ENCODE peak calls at places on chromosome 10, in six cellular contexts. A is fibroblast of mammary gland, D is mammary epithelial cell, V is right atrium auricular region, T is endothelial cell, S is BJ. P is an unnamed sample.

GRCh38 chr10:8088504-8088903 is 34.0 kb downstream of the GATA3 start:
- DNase-seq in A (no peak), D (no peak), V (no peak), T (no peak), S (no peak), P (no peak)

GRCh38 chr10:4653160-4653559 is 172.8 kb upstream of the AKR1E2 start:
- DNase-seq in A (no peak), D (no peak), V (no peak), T (no peak), S (no peak), P (no peak)

GRCh38 chr10:129426670-129427069 is 40.4 kb upstream of the MGMT start:
- DNase-seq in A (no peak), D (no peak), V (no peak), T (no peak), S (no peak), P (no peak)

GRCh38 chr10:121956111-121957061 is 18.6 kb downstream of the NSMCE4A start:
- DNase-seq in A (peak), D (peak), V (no peak), T (no peak), S (no peak), P (peak)

GRCh38 chr10:95321554-95322301 is 30.9 kb upstream of the PDLIM1 start:
- DNase-seq in A (no peak), D (no peak), V (no peak), T (no peak), S (no peak), P (no peak)

GRCh38 chr10:49593564-49593875 is 16.6 kb upstream of the SLC18A3 start:
- DNase-seq in A (no peak), D (no peak), V (peak), T (no peak), S (no peak), P (no peak)

GRCh38 chr10:11670311-11670825 is 58.9 kb upstream of the USP6NL start:
- DNase-seq in A (no peak), D (no peak), V (no peak), T (no peak), S (no peak), P (no peak)

GRCh38 chr10:43305881-43306280 is 39.0 kb upstream of the RASGEF1A start:
- DNase-seq in A (peak), D (peak), V (no peak), T (no peak), S (no peak), P (peak)

GRCh38 chr10:87095241-87095945 is 387 bp downstream of the SHLD2 start:
- DNase-seq in A (peak), D (peak), V (peak), T (peak), S (no peak), P (peak)

GRCh38 chr10:75662715-75663114 is 231.3 kb downstream of the LRMDA start:
- DNase-seq in A (peak), D (no peak), V (peak), T (no peak), S (peak), P (peak)

GRCh38 chr10:73614711-73615110 is 23.6 kb upstream of the USP54 start:
- DNase-seq in A (no peak), D (no peak), V (no peak), T (no peak), S (no peak), P (no peak)

GRCh38 chr10:129199826-129200225 is 267.2 kb upstream of the MGMT start:
- DNase-seq in A (no peak), D (no peak), V (no peak), T (no peak), S (no peak), P (no peak)

GRCh38 chr10:75129537-75129936 is 18.1 kb downstream of the SAMD8 start:
- DNase-seq in A (no peak), D (no peak), V (no peak), T (no peak), S (no peak), P (no peak)

GRCh38 chr10:93397020-93397419 is 85.1 kb downstream of the MYOF start:
- DNase-seq in A (no peak), D (no peak), V (no peak), T (no peak), S (no peak), P (no peak)

GRCh38 chr10:16314259-16314658 is 122.6 kb upstream of the PTER start:
- DNase-seq in A (no peak), D (no peak), V (no peak), T (no peak), S (no peak), P (no peak)

GRCh38 chr10:122232781-122233180 is 38.3 kb upstream of the BTBD16 start:
- DNase-seq in A (peak), D (no peak), V (no peak), T (no peak), S (no peak), P (peak)

GRCh38 chr10:7666253-7667023 is at the start of gene ITIH5:
- DNase-seq in A (no peak), D (no peak), V (no peak), T (peak), S (no peak), P (no peak)

GRCh38 chr10:67076175-67076574 is 150.3 kb downstream of the LRRTM3 start:
- DNase-seq in A (no peak), D (no peak), V (no peak), T (no peak), S (no peak), P (no peak)

GRCh38 chr10:3666525-3667302 is 118.3 kb downstream of the KLF6 start:
- DNase-seq in A (no peak), D (no peak), V (no peak), T (no peak), S (no peak), P (no peak)

GRCh38 chr10:35423505-35424306 is 87.4 kb downstream of the CCNY start:
- DNase-seq in A (peak), D (peak), V (no peak), T (no peak), S (no peak), P (peak)
- TF ChIP-seq CTCF in A (peak), D (peak), V (no peak), T (no peak), S (no peak), P (no peak)

GRCh38 chr10:274866-275265 is 139.6 kb downstream of the ZMYND11 start:
- DNase-seq in A (no peak), D (no peak), V (no peak), T (no peak), S (no peak), P (no peak)

GRCh38 chr10:277963-278362 is 142.7 kb downstream of the ZMYND11 start:
- DNase-seq in A (no peak), D (no peak), V (no peak), T (no peak), S (no peak), P (no peak)

GRCh38 chr10:278707-279106 is 143.5 kb downstream of the ZMYND11 start:
- DNase-seq in A (no peak), D (no peak), V (no peak), T (no peak), S (no peak), P (no peak)

GRCh38 chr10:273088-273487 is 137.8 kb downstream of the ZMYND11 start:
- DNase-seq in A (no peak), D (no peak), V (no peak), T (no peak), S (no peak), P (no peak)

GRCh38 chr10:275680-276079 is 140.4 kb downstream of the ZMYND11 start:
- DNase-seq in A (no peak), D (no peak), V (no peak), T (no peak), S (no peak), P (no peak)
- TF ChIP-seq CTCF in A (no peak), D (no peak), V (no peak), T (no peak), S (no peak), P (no peak)

DNA sequence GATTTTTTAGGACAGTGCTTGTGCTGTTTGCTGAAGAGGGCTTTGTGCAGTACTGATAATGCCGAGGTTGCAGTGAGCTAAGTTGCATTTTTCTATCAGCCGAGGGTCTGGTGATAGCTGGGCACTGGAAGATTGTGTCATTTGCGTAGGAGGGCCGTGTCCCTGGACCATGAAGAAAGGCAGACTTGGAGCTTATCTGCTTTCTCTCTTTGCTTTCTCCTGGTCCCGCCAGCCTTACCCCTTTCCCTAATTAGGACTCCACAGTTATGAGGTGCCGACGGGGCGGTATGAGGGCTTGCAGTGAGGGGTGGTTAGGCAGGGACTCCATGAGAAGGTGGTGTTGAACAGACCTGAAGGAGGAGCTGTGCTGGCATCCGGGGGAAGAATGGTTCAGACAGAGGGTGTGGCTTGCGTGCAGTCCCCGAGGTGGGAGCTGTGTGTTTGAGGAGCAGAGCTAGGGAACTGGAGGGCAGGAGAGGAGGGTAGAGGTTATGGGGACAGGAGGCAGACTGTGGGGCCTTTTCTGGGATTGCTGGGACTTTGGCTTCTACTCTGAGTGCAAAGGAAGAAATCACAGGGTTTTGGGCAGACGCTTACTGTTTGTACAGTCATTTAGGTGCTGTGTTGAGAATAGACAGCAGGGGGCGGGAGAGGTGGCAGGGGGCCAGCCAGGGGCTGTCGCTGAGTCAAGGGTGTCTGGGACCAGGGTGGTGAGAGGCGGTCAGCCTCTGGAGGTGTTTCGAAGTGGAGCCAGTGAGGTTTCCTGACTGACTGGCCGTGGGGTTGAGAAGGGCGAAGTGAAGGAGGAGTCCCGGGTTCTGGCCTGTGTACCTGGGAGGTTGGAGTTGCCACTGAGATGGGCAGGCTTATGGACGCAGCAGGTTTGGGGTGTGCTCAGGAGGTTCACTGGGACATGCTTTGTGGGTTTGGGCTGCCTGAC is 43.4 kb downstream of the PRF1 start:
- DNase-seq in A (peak), D (peak), V (peak), T (peak), S (no peak), P (peak)
- TF ChIP-seq CTCF in A (peak), D (peak), V (peak), T (peak), S (peak), P (peak)

GRCh38 chr10:14240253-14241189 is 90.2 kb downstream of the FRMD4A start:
- DNase-seq in A (no peak), D (no peak), V (no peak), T (peak), S (no peak), P (peak)
- TF ChIP-seq CTCF in A (no peak), D (no peak), V (no peak), T (no peak), S (no peak), P (no peak)

GRCh38 chr10:57993302-57993701 is 274.4 kb downstream of the IPMK start:
- DNase-seq in A (no peak), D (no peak), V (no peak), T (no peak), S (no peak), P (no peak)

GRCh38 chr10:57988964-57989363 is 278.7 kb downstream of the IPMK start:
- DNase-seq in A (no peak), D (no peak), V (no peak), T (no peak), S (no peak), P (no peak)

GRCh38 chr10:57996536-57996935 is 271.2 kb downstream of the IPMK start:
- DNase-seq in A (no peak), D (no peak), V (no peak), T (no peak), S (no peak), P (no peak)

GRCh38 chr10:57992321-57993077 is 275.2 kb downstream of the IPMK start:
- DNase-seq in A (peak), D (peak), V (no peak), T (no peak), S (no peak), P (peak)
- TF ChIP-seq CTCF in A (no peak), D (peak), V (no peak), T (no peak), S (no peak), P (no peak)

DNA sequence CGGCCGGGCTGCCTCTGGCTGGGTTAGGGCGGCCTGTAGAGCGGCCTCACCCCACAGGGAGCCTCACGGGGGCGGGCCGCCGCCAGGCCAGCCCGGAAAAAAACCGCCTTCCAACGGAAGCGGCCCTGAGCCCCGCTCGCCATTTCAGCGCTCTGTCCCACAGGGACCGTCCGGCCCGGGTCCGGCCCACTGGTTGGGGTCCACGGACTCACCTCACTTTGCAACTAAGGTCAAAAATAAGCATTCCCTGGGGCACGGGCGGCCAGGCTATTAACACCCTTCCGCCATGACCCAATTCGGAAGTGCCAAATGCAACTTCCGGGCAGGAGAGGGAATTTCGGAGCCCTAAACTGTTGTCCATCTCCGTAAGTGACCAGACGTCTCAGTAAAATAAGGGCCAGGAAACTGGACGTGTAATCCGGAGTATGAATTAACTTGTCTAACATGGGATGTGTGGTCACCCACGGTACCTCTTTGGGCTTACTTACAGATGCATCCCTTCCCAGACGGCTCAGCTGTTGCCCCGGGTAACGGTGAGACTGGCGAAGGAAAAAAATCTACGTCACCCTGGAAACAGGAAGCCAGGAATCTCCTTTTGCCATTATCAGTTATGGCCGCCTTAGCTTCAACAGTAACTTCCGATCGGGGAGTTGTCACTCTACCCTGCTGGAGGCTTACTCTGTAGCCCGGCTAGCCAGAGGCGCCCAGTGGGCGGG is at the start of gene BBIP1:
- DNase-seq in A (peak), D (peak), V (no peak), T (peak), S (peak), P (peak)
- TF ChIP-seq CTCF in A (no peak), D (no peak), V (peak), T (no peak), S (no peak), P (no peak)